ENCODE peak calls at places on chromosomes 4 and X, in four cellular contexts. K is hepatocyte, N is suprapubic skin, M is tibial nerve. I is an unnamed sample.

GRCh38 chrX:12610079-12610478 is 181.1 kb upstream of the PRPS2 start:
- DNase-seq in M (no peak), N (no peak), K (no peak), I (no peak)

GRCh38 chr4:154566639-154567204 is 3.9 kb downstream of the FGB start:
- DNase-seq in K (no peak), N (no peak), M (no peak), I (no peak)

GRCh38 chrX:40863671-40864070 is 128.3 kb upstream of the MED14 start:
- DNase-seq in N (no peak), K (no peak), M (no peak), I (no peak)

GRCh38 chr4:182245541-182246245 is 2.5 kb downstream of the TENM3 start:
- DNase-seq in M (no peak), N (no peak), K (peak; percentile 32), I (peak; percentile 30)

GRCh38 chr4:102447413-102447812 is 53.7 kb upstream of the NFKB1 start:
- DNase-seq in M (no peak), K (no peak), N (no peak), I (no peak)

GRCh38 chr4:108172231-108172779 is 3.6 kb upstream of the LEF1 start:
- DNase-seq in K (peak; percentile 76), M (no peak), N (no peak), I (peak; percentile 65)

GRCh38 chr4:108355523-108356208 is 186.9 kb upstream of the LEF1 start:
- DNase-seq in M (no peak), K (no peak), N (no peak), I (no peak)

GRCh38 chrX:140467211-140467610 is 37.7 kb downstream of the SOX3 start:
- DNase-seq in K (no peak), M (no peak), N (no peak), I (no peak)

GRCh38 chr4:118857760-118858159 is 21.8 kb upstream of the SEC24D start:
- DNase-seq in K (no peak), N (no peak), M (no peak), I (no peak)

GRCh38 chr4:146192060-146192459 is 16.5 kb downstream of the LSM6 start:
- DNase-seq in K (peak; percentile 47), N (no peak), M (peak; percentile 39), I (no peak)

GRCh38 chrX:149950681-149951080 is 12.4 kb upstream of the EOLA2 start:
- DNase-seq in M (peak; percentile 49), N (no peak), K (peak; percentile 35), I (peak; percentile 49)

GRCh38 chrX:53128097-53128749 is 34.3 kb downstream of the KANTR start:
- DNase-seq in K (no peak), M (no peak), N (no peak), I (no peak)

GRCh38 chr4:85475631-85476233 is 782 bp downstream of the ARHGAP24 start:
- DNase-seq in K (peak; percentile 52), M (no peak), N (no peak), I (no peak)

GRCh38 chr4:102878901-102879300 is 10.1 kb downstream of the CISD2 start:
- DNase-seq in N (no peak), M (no peak), K (no peak), I (no peak)

GRCh38 chr4:186840222-186840701 is 116.6 kb upstream of the FAT1 start:
- DNase-seq in N (no peak), M (peak; percentile 82), K (no peak), I (no peak)

GRCh38 chr4:184688447-184688846 is 38.9 kb downstream of the PRIMPOL start:
- DNase-seq in N (no peak), K (peak; percentile 13), M (no peak), I (peak; percentile 31)

GRCh38 chr4:87551361-87551760 is 22.2 kb upstream of the SPARCL1 start:
- DNase-seq in M (no peak), N (no peak), K (no peak), I (no peak)

GRCh38 chrX:107978707-107979307 is 3.4 kb downstream of the TEX13B start:
- DNase-seq in K (peak; percentile 21), N (no peak), M (no peak), I (no peak)

DNA sequence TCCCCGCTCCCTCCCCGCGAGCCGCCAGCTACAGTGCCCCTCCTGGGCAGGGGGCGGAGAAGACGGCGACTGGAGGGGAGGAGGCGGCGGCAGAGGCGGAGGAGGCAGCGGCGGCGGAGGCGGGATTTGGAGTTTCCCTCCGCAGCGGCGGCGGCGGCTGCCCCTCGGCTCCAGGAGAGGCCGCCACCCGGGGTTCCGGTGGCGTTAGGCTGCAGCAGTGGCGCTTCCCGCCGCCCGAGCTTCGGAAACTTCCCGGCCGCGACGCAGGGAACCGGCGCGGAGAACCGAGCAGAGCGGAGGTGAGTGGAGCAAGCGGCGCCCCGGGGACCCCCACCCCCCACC is 4.7 kb upstream of the DUSP9 start:
- DNase-seq in M (no peak), N (no peak), K (peak; percentile 39), I (no peak)
- H3K27me3 ChIP-seq in M (peaks cover 74% of the 10 kb centered on the region), N (peaks cover 71% of the 10 kb centered on the region), K (peaks cover 4% of the 10 kb centered on the region), I (peaks cover 19% of the 10 kb centered on the region)

DNA sequence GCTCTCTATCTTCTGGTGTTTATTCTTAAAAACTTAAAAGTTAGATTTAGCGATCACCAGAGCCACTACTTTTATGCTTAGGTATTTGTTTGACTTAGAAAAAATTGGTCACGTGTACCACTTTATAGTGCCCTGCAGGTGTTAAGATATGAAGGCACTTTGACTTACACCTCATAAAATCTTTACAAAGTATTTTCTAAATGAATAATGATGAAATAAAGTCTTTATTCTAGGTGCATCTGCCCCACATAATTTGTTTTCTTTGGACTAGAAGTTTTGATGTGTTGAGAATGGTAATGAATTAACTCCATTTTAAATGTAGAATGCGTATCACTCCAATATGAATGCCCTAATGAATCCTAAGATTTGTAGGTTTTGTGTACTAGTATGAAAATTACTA is 2.9 kb downstream of the FMR1 start:
- DNase-seq in M (no peak), K (no peak), N (no peak), I (no peak)
- H3K4me1 ChIP-seq in M (peaks cover 6% of the 10 kb centered on the region), K (no peaks in the 10 kb centered on the region), N (peaks cover 22% of the 10 kb centered on the region), I (peaks cover 9% of the 10 kb centered on the region)

GRCh38 chr4:2961411-2962098 is 1.7 kb downstream of the NOP14 start:
- DNase-seq in M (no peak), N (no peak), K (no peak), I (no peak)
- H3K4me3 ChIP-seq in M (peak overlapping the region; percentile 84), N (peak overlapping the region; percentile 66), K (no peak overlapping the region), I (no peak overlapping the region)

GRCh38 chr4:53734182-53734581 is 142.9 kb upstream of the LNX1 start:
- DNase-seq in N (no peak), K (no peak), M (no peak), I (no peak)
- H3K27me3 ChIP-seq in N (no peaks in the 10 kb centered on the region), K (no peaks in the 10 kb centered on the region), M (no peaks in the 10 kb centered on the region), I (no peaks in the 10 kb centered on the region)

GRCh38 chr4:174263445-174263736 is 20.1 kb downstream of the FBXO8 start:
- DNase-seq in M (no peak), K (no peak), N (no peak), I (no peak)
- H3K4me1 ChIP-seq in M (no peaks in the 10 kb centered on the region), K (peaks cover 4% of the 10 kb centered on the region), N (peaks cover 5% of the 10 kb centered on the region), I (no peaks in the 10 kb centered on the region)

GRCh38 chr4:40622913-40623312 is 6.8 kb downstream of the RBM47 start:
- DNase-seq in K (no peak), N (no peak), M (no peak), I (no peak)

GRCh38 chr4:40623707-40624106 is 6.0 kb downstream of the RBM47 start:
- DNase-seq in N (no peak), K (no peak), M (no peak), I (no peak)

GRCh38 chr4:40619600-40619999 is 10.1 kb downstream of the RBM47 start:
- DNase-seq in K (no peak), N (no peak), M (no peak), I (no peak)

GRCh38 chr4:40621592-40622512 is 7.8 kb downstream of the RBM47 start:
- DNase-seq in N (peak; percentile 88), M (peak; percentile 81), K (peak; percentile 79), I (peak; percentile 48)

DNA sequence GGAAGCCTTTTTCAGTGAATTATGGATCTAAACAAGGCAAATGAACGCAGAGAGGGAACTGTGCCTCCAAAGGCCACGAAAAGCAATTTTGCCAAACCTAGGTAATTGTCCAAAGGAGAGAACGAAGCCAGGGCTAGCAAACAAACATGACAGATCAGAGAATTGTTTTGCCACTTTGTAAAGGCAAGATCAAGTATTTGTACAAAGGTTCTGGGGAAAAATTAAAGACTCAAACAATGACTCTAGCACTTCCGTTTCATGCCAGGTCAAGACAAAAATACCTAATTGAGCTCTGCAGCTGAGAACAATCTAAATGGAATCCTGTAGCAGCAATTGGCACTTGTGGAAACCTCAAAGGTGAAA is 8.5 kb downstream of the RBM47 start:
- DNase-seq in M (no peak), K (no peak), N (no peak), I (no peak)
- H3K4me3 ChIP-seq in M (no peak overlapping the region), K (no peak overlapping the region), N (no peak overlapping the region), I (no peak overlapping the region)